ENCODE peak calls at places on chromosomes 4 and X, in six cellular contexts. S, Q, R, U, H and O are unnamed samples.

GRCh38 chrX:108584617-108585211 is 145.1 kb downstream of the COL4A5 start:
- DNase-seq in S (peak; percentile 20), Q (peak; percentile 0), R (no peak), U (no peak), H (no peak), O (peak; percentile 8)

GRCh38 chr4:121026034-121026433 is 46.3 kb downstream of the NDNF start:
- DNase-seq in S (no peak), Q (no peak), R (no peak), U (no peak), H (no peak), O (no peak)

GRCh38 chr4:88690355-88690754 is 7.3 kb downstream of the NAP1L5 start:
- DNase-seq in S (peak; percentile 69), Q (no peak), R (peak; percentile 64), U (no peak), H (no peak), O (no peak)

GRCh38 chrX:55754861-55755294 is 37.3 kb downstream of the RRAGB start:
- DNase-seq in S (no peak), Q (peak; percentile 15), R (no peak), U (no peak), H (no peak), O (no peak)

GRCh38 chr4:10584042-10584441 is 100.5 kb downstream of the CLNK start:
- DNase-seq in S (peak; percentile 95), Q (no peak), R (peak; percentile 87), U (no peak), H (no peak), O (no peak)

GRCh38 chrX:94493405-94493804 is 819.4 kb downstream of the FAM133A start:
- DNase-seq in S (no peak), Q (no peak), R (no peak), U (no peak), H (no peak), O (no peak)

GRCh38 chr4:69713593-69713992 is 46.8 kb downstream of the SULT1B1 start:
- DNase-seq in S (peak; percentile 80), Q (no peak), R (no peak), U (no peak), H (no peak), O (no peak)

GRCh38 chr4:125368161-125368560 is 53.4 kb downstream of the FAT4 start:
- DNase-seq in S (peak; percentile 71), Q (no peak), R (peak; percentile 70), U (no peak), H (no peak), O (no peak)

GRCh38 chr4:7367361-7367760 is 67.4 kb downstream of the PSAPL1 start:
- DNase-seq in S (no peak), Q (no peak), R (no peak), U (no peak), H (no peak), O (no peak)

GRCh38 chr4:40482985-40483647 is 146.5 kb downstream of the RBM47 start:
- DNase-seq in S (no peak), Q (no peak), R (no peak), U (no peak), H (no peak), O (no peak)

GRCh38 chr4:183760326-183760725 is 101.2 kb downstream of the TRAPPC11 start:
- DNase-seq in S (no peak), Q (no peak), R (no peak), U (no peak), H (no peak), O (no peak)

GRCh38 chr4:145716200-145716599 is 36.3 kb downstream of the C4orf51 start:
- DNase-seq in S (peak; percentile 55), Q (no peak), R (peak; percentile 54), U (no peak), H (no peak), O (no peak)

GRCh38 chrX:51395807-51396728 is 63.4 kb downstream of the NUDT10 start:
- DNase-seq in S (no peak), Q (peak; percentile 25), R (no peak), U (no peak), H (no peak), O (peak; percentile 58)

GRCh38 chr4:74038161-74039064 is at the start of gene CXCL3:
- DNase-seq in S (peak; percentile 71), Q (peak; percentile 13), R (peak; percentile 40), U (peak; percentile 78), H (no peak), O (peak; percentile 76)

GRCh38 chr4:41365726-41366125 is 109.0 kb downstream of the UCHL1 start:
- DNase-seq in S (no peak), Q (no peak), R (no peak), U (no peak), H (no peak), O (no peak)

GRCh38 chr4:133588306-133588705 is 439.2 kb downstream of the PCDH10 start:
- DNase-seq in S (no peak), Q (no peak), R (no peak), U (no peak), H (no peak), O (no peak)

GRCh38 chrX:8668797-8669196 is 63.1 kb downstream of the ANOS1 start:
- DNase-seq in S (no peak), Q (no peak), R (no peak), U (no peak), H (no peak), O (peak; percentile 3)

GRCh38 chrX:9708086-9708485 is 57.6 kb downstream of the GPR143 start:
- DNase-seq in S (no peak), Q (no peak), R (no peak), U (no peak), H (no peak), O (no peak)
- TF ChIP-seq CTCF in S (no peak), Q (no peak), R (no peak), U (no peak), H (no peak), O (no peak)

DNA sequence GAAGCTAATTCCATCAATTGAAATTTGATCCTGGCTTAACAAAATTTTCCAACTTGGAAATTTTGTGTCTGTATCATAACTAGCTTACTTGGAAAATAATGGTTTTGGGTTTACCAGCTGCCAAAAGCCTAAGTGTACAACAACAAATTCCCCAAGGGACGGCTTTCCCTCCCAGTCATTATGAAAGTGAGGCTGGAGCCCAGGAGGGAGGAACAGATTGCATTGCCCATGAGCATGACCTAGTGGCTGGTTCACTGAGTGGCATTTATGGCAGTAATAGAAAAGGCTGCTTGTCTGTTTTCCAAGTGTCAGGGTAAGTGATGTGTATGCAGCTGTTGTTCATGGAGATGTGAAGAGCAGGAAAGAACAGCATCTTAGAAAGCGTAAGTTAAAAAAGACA is 70.8 kb upstream of the HHIP start:
- DNase-seq in S (peak; percentile 53), Q (no peak), R (no peak), U (no peak), H (no peak), O (peak; percentile 10)
- TF ChIP-seq CTCF in S (peak; percentile 22), Q (peak; percentile 55), R (no peak), U (no peak), H (no peak), O (no peak)

DNA sequence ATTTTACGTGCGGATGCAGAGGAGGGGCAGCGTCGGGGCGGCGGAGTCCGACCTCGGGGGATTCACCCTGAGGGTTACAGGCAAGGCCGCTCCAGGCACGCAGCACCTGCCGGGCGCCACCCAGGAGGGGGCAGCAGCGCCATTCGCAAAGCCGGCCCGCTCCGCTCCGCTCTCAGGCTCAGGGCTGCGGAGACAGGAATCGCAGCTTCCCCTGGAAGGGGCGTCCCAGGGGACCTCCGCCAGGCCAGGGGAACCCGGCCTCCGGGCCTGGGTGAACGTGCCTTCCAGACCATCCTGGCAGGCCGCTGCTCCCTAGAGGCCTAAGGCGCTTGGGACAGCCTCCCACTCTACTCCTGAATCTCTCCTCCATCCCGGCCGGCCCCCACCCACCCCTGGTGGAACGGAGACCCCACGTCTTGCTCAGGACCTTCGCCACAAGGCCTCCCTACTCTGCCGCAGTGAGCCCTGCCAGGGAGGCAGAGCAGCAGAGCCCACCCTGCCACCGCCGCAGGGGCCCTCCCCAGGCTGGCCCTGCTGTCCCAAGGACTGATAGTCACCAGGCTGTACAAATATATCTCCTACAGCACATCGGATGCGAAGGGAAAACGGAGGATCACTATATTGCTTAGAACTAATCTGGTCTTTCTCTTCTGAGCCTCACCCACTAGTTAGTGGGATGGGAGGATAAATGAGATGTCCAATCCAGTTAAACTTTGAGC is 114.9 kb downstream of the SMIM20 start:
- DNase-seq in S (peak; percentile 66), Q (peak; percentile 72), R (peak; percentile 58), U (peak; percentile 75), H (no peak), O (peak; percentile 88)
- TF ChIP-seq CTCF in S (peak; percentile 75), Q (peak; percentile 97), R (peak; percentile 77), U (peak; percentile 82), H (peak; percentile 92), O (peak; percentile 19)

DNA sequence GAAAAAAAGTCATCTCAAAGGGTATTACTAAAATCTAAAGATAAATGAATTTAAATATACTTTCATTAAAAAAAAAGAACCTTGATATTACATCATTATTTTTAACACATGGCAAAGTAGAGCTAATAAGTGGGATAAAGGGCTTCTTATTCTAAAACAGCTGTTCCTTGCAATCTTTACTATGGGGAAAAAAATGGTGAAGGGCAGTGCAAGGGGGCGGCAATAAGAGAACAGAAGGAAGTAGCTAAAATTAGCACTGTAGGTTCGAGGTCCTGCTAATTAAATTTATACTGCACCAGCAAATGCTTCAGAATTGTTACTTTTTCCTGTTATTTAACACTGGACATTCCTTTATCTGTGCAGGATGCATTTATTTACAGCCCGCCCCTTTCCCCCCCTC is 89.4 kb upstream of the HPF1 start:
- DNase-seq in S (no peak), Q (no peak), R (no peak), U (no peak), H (no peak), O (no peak)
- TF ChIP-seq CTCF in S (no peak), Q (no peak), R (no peak), U (no peak), H (no peak), O (no peak)

DNA sequence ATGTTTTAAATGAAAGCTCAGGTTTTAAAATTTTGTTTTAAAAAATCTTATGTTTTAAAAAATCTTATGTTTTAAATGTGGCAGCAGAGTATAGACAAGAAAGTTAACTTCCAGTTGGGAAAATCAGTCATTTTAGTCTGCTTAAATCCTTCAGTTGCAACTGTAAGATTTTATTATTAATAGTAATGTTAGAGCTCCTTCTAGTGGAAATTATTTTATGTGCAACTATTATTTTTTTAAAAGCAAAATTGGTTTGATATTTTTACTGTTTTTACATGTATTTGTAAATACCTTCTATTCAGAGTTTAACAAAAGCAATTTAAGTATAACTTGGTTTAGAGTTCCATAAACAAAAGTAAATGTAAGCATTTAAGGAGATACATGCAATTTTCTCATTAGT is 8.5 kb upstream of the NUDT6 start:
- DNase-seq in S (peak; percentile 56), Q (no peak), R (peak; percentile 41), U (no peak), H (no peak), O (no peak)
- TF ChIP-seq CTCF in S (peak; percentile 31), Q (peak; percentile 14), R (peak; percentile 67), U (peak; percentile 70), H (peak; percentile 38), O (peak; percentile 70)

GRCh38 chr4:37792241-37792640 is 34.2 kb upstream of the PGM2 start:
- DNase-seq in S (no peak), Q (no peak), R (no peak), U (no peak), H (no peak), O (no peak)
- TF ChIP-seq CTCF in S (no peak), Q (no peak), R (no peak), U (no peak), H (no peak), O (no peak)